ENCODE peak calls at places on chromosomes 4 and X, in ten cellular contexts. One of them, this sample, is unnamed.

GRCh38 chrX:79270401-79270800 is 96.7 kb downstream of the ITM2A start:
- DNase-seq in GM20000: peak
- DNase-seq in heart left ventricle: peak
- DNase-seq in PC-3: no peak
- DNase-seq in dorsolateral prefrontal cortex: no peak
- DNase-seq in coronary artery: no peak
- DNase-seq in adrenal gland: no peak
- DNase-seq in glutamatergic neuron: peak
- DNase-seq in A549: no peak
- DNase-seq in fibroblast of the aortic adventitia: no peak
- DNase-seq in this sample: no peak

GRCh38 chr4:54659213-54660144 is 1.7 kb downstream of the KIT start:
- DNase-seq in glutamatergic neuron: no peak
- DNase-seq in fibroblast of the aortic adventitia: peak
- DNase-seq in PC-3: no peak
- DNase-seq in coronary artery: no peak
- DNase-seq in GM20000: peak
- DNase-seq in dorsolateral prefrontal cortex: no peak
- DNase-seq in heart left ventricle: no peak
- DNase-seq in adrenal gland: no peak
- DNase-seq in A549: no peak
- DNase-seq in this sample: no peak

GRCh38 chr4:101292901-101293300 is 54.4 kb downstream of the PPP3CA start:
- DNase-seq in dorsolateral prefrontal cortex: no peak
- DNase-seq in glutamatergic neuron: no peak
- DNase-seq in adrenal gland: no peak
- DNase-seq in heart left ventricle: no peak
- DNase-seq in coronary artery: no peak
- DNase-seq in PC-3: no peak
- DNase-seq in fibroblast of the aortic adventitia: peak
- DNase-seq in GM20000: no peak
- DNase-seq in A549: no peak
- DNase-seq in this sample: no peak

GRCh38 chr4:119106036-119107000 is 29.3 kb upstream of the MYOZ2 start:
- DNase-seq in fibroblast of the aortic adventitia: no peak
- DNase-seq in dorsolateral prefrontal cortex: no peak
- DNase-seq in GM20000: no peak
- DNase-seq in heart left ventricle: no peak
- DNase-seq in PC-3: peak
- DNase-seq in coronary artery: no peak
- DNase-seq in glutamatergic neuron: no peak
- DNase-seq in adrenal gland: no peak
- DNase-seq in A549: no peak
- DNase-seq in this sample: no peak

GRCh38 chrX:136629084-136629750 is 18.7 kb upstream of the CD40LG start:
- DNase-seq in GM20000: no peak
- DNase-seq in coronary artery: no peak
- DNase-seq in adrenal gland: no peak
- DNase-seq in A549: no peak
- DNase-seq in heart left ventricle: no peak
- DNase-seq in glutamatergic neuron: no peak
- DNase-seq in fibroblast of the aortic adventitia: no peak
- DNase-seq in dorsolateral prefrontal cortex: no peak
- DNase-seq in PC-3: no peak
- DNase-seq in this sample: no peak

GRCh38 chr4:151804821-151805220 is 44.0 kb upstream of the GATB start:
- DNase-seq in coronary artery: no peak
- DNase-seq in heart left ventricle: no peak
- DNase-seq in A549: no peak
- DNase-seq in fibroblast of the aortic adventitia: no peak
- DNase-seq in PC-3: no peak
- DNase-seq in GM20000: no peak
- DNase-seq in glutamatergic neuron: no peak
- DNase-seq in dorsolateral prefrontal cortex: no peak
- DNase-seq in adrenal gland: no peak
- DNase-seq in this sample: no peak

GRCh38 chr4:17667653-17668201 is 53.3 kb downstream of the MED28 start:
- DNase-seq in PC-3: no peak
- DNase-seq in adrenal gland: no peak
- DNase-seq in dorsolateral prefrontal cortex: no peak
- DNase-seq in fibroblast of the aortic adventitia: no peak
- DNase-seq in coronary artery: peak
- DNase-seq in heart left ventricle: no peak
- DNase-seq in A549: no peak
- DNase-seq in GM20000: no peak
- DNase-seq in glutamatergic neuron: no peak
- DNase-seq in this sample: peak

GRCh38 chr4:123783936-123784335 is 387.3 kb downstream of the SPRY1 start:
- DNase-seq in glutamatergic neuron: no peak
- DNase-seq in coronary artery: no peak
- DNase-seq in heart left ventricle: no peak
- DNase-seq in GM20000: no peak
- DNase-seq in A549: no peak
- DNase-seq in PC-3: peak
- DNase-seq in adrenal gland: no peak
- DNase-seq in dorsolateral prefrontal cortex: no peak
- DNase-seq in fibroblast of the aortic adventitia: no peak
- DNase-seq in this sample: no peak

GRCh38 chrX:104137496-104137895 is 19.3 kb downstream of the SLC25A53 start:
- DNase-seq in dorsolateral prefrontal cortex: no peak
- DNase-seq in fibroblast of the aortic adventitia: peak
- DNase-seq in PC-3: peak
- DNase-seq in glutamatergic neuron: no peak
- DNase-seq in A549: no peak
- DNase-seq in GM20000: no peak
- DNase-seq in coronary artery: no peak
- DNase-seq in heart left ventricle: no peak
- DNase-seq in adrenal gland: no peak
- DNase-seq in this sample: no peak

GRCh38 chr4:148354186-148354585 is 88.0 kb downstream of the NR3C2 start:
- DNase-seq in GM20000: no peak
- DNase-seq in dorsolateral prefrontal cortex: no peak
- DNase-seq in coronary artery: no peak
- DNase-seq in adrenal gland: no peak
- DNase-seq in fibroblast of the aortic adventitia: no peak
- DNase-seq in PC-3: no peak
- DNase-seq in heart left ventricle: no peak
- DNase-seq in glutamatergic neuron: no peak
- DNase-seq in A549: no peak
- DNase-seq in this sample: no peak

GRCh38 chr4:4992833-4993232 is 26.4 kb downstream of the CYTL1 start:
- DNase-seq in dorsolateral prefrontal cortex: no peak
- DNase-seq in fibroblast of the aortic adventitia: no peak
- DNase-seq in glutamatergic neuron: no peak
- DNase-seq in GM20000: no peak
- DNase-seq in heart left ventricle: no peak
- DNase-seq in PC-3: no peak
- DNase-seq in A549: no peak
- DNase-seq in adrenal gland: no peak
- DNase-seq in coronary artery: no peak
- DNase-seq in this sample: no peak

GRCh38 chr4:4991541-4992099 is 27.6 kb downstream of the CYTL1 start:
- DNase-seq in fibroblast of the aortic adventitia: no peak
- DNase-seq in A549: no peak
- DNase-seq in heart left ventricle: no peak
- DNase-seq in glutamatergic neuron: no peak
- DNase-seq in GM20000: no peak
- DNase-seq in PC-3: no peak
- DNase-seq in coronary artery: no peak
- DNase-seq in adrenal gland: no peak
- DNase-seq in dorsolateral prefrontal cortex: no peak
- DNase-seq in this sample: no peak

GRCh38 chr4:4989083-4989622 is 30.1 kb downstream of the CYTL1 start:
- DNase-seq in GM20000: no peak
- DNase-seq in glutamatergic neuron: no peak
- DNase-seq in heart left ventricle: no peak
- DNase-seq in adrenal gland: no peak
- DNase-seq in PC-3: no peak
- DNase-seq in fibroblast of the aortic adventitia: no peak
- DNase-seq in A549: no peak
- DNase-seq in coronary artery: no peak
- DNase-seq in dorsolateral prefrontal cortex: no peak
- DNase-seq in this sample: no peak

GRCh38 chr4:4990329-4990728 is 28.9 kb downstream of the CYTL1 start:
- DNase-seq in A549: no peak
- DNase-seq in PC-3: no peak
- DNase-seq in glutamatergic neuron: no peak
- DNase-seq in dorsolateral prefrontal cortex: no peak
- DNase-seq in GM20000: no peak
- DNase-seq in coronary artery: no peak
- DNase-seq in heart left ventricle: no peak
- DNase-seq in fibroblast of the aortic adventitia: peak
- DNase-seq in adrenal gland: no peak
- DNase-seq in this sample: peak

GRCh38 chr4:4990857-4991540 is 28.3 kb downstream of the CYTL1 start:
- DNase-seq in dorsolateral prefrontal cortex: no peak
- DNase-seq in coronary artery: peak
- DNase-seq in PC-3: peak
- DNase-seq in adrenal gland: peak
- DNase-seq in A549: peak
- DNase-seq in heart left ventricle: peak
- DNase-seq in fibroblast of the aortic adventitia: peak
- DNase-seq in glutamatergic neuron: no peak
- DNase-seq in GM20000: no peak
- DNase-seq in this sample: no peak
- TF ChIP-seq CTCF in dorsolateral prefrontal cortex: no peak
- TF ChIP-seq CTCF in coronary artery: no peak
- TF ChIP-seq CTCF in PC-3: no peak
- TF ChIP-seq CTCF in adrenal gland: no peak
- TF ChIP-seq CTCF in A549: no peak
- TF ChIP-seq CTCF in heart left ventricle: no peak
- TF ChIP-seq CTCF in fibroblast of the aortic adventitia: peak
- TF ChIP-seq CTCF in glutamatergic neuron: no peak
- TF ChIP-seq CTCF in GM20000: no peak
- TF ChIP-seq CTCF in this sample: no peak

GRCh38 chr4:140372607-140373327 is 679 bp upstream of the SCOC start:
- DNase-seq in coronary artery: no peak
- DNase-seq in glutamatergic neuron: no peak
- DNase-seq in GM20000: peak
- DNase-seq in PC-3: peak
- DNase-seq in A549: peak
- DNase-seq in fibroblast of the aortic adventitia: peak
- DNase-seq in dorsolateral prefrontal cortex: no peak
- DNase-seq in heart left ventricle: no peak
- DNase-seq in adrenal gland: peak
- DNase-seq in this sample: no peak
- TF ChIP-seq CTCF in coronary artery: no peak
- TF ChIP-seq CTCF in glutamatergic neuron: no peak
- TF ChIP-seq CTCF in GM20000: no peak
- TF ChIP-seq CTCF in PC-3: no peak
- TF ChIP-seq CTCF in A549: no peak
- TF ChIP-seq CTCF in fibroblast of the aortic adventitia: peak
- TF ChIP-seq CTCF in dorsolateral prefrontal cortex: no peak
- TF ChIP-seq CTCF in heart left ventricle: peak
- TF ChIP-seq CTCF in adrenal gland: peak
- TF ChIP-seq CTCF in this sample: peak

DNA sequence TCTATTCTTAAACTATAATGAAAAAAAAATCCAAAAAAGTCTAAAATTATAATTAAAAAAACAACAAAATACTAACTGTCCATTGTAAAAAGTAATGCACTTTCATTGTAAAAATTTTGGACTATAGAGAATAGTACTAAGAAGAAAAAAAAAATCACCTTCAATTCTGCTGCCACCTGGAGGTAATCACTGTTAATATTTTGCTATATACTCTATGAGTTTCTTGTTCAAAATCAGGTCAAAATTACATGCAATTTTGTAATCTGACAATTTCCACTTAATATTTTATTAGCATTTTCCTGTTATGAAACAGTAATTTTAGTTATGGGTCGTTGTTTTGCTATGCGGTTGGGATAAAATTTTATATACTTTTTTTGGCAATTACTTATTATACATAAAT is 62.0 kb downstream of the HTT start:
- DNase-seq in GM20000: no peak
- DNase-seq in fibroblast of the aortic adventitia: peak
- DNase-seq in coronary artery: no peak
- DNase-seq in PC-3: peak
- DNase-seq in glutamatergic neuron: no peak
- DNase-seq in dorsolateral prefrontal cortex: no peak
- DNase-seq in adrenal gland: no peak
- DNase-seq in heart left ventricle: no peak
- DNase-seq in A549: no peak
- DNase-seq in this sample: no peak
- TF ChIP-seq CTCF in GM20000: no peak
- TF ChIP-seq CTCF in fibroblast of the aortic adventitia: peak
- TF ChIP-seq CTCF in coronary artery: no peak
- TF ChIP-seq CTCF in PC-3: peak
- TF ChIP-seq CTCF in glutamatergic neuron: peak
- TF ChIP-seq CTCF in dorsolateral prefrontal cortex: peak
- TF ChIP-seq CTCF in adrenal gland: peak
- TF ChIP-seq CTCF in heart left ventricle: peak
- TF ChIP-seq CTCF in A549: peak
- TF ChIP-seq CTCF in this sample: peak

GRCh38 chr4:42278709-42279324 is 118.5 kb upstream of the SHISA3 start:
- DNase-seq in PC-3: no peak
- DNase-seq in adrenal gland: no peak
- DNase-seq in fibroblast of the aortic adventitia: no peak
- DNase-seq in coronary artery: no peak
- DNase-seq in dorsolateral prefrontal cortex: no peak
- DNase-seq in glutamatergic neuron: no peak
- DNase-seq in A549: no peak
- DNase-seq in GM20000: peak
- DNase-seq in heart left ventricle: no peak
- DNase-seq in this sample: no peak
- TF ChIP-seq CTCF in PC-3: no peak
- TF ChIP-seq CTCF in adrenal gland: no peak
- TF ChIP-seq CTCF in fibroblast of the aortic adventitia: no peak
- TF ChIP-seq CTCF in coronary artery: no peak
- TF ChIP-seq CTCF in dorsolateral prefrontal cortex: no peak
- TF ChIP-seq CTCF in glutamatergic neuron: no peak
- TF ChIP-seq CTCF in A549: no peak
- TF ChIP-seq CTCF in GM20000: no peak
- TF ChIP-seq CTCF in heart left ventricle: no peak
- TF ChIP-seq CTCF in this sample: no peak

GRCh38 chr4:61882381-61882780 is 682.3 kb downstream of the ADGRL3 start:
- DNase-seq in glutamatergic neuron: no peak
- DNase-seq in adrenal gland: no peak
- DNase-seq in dorsolateral prefrontal cortex: no peak
- DNase-seq in fibroblast of the aortic adventitia: no peak
- DNase-seq in coronary artery: no peak
- DNase-seq in GM20000: no peak
- DNase-seq in A549: no peak
- DNase-seq in PC-3: no peak
- DNase-seq in heart left ventricle: no peak
- DNase-seq in this sample: no peak

GRCh38 chr4:61872983-61873382 is 672.9 kb downstream of the ADGRL3 start:
- DNase-seq in adrenal gland: no peak
- DNase-seq in heart left ventricle: no peak
- DNase-seq in fibroblast of the aortic adventitia: no peak
- DNase-seq in A549: no peak
- DNase-seq in dorsolateral prefrontal cortex: no peak
- DNase-seq in PC-3: no peak
- DNase-seq in glutamatergic neuron: no peak
- DNase-seq in GM20000: no peak
- DNase-seq in coronary artery: no peak
- DNase-seq in this sample: no peak

GRCh38 chr4:61877893-61878292 is 677.8 kb downstream of the ADGRL3 start:
- DNase-seq in glutamatergic neuron: no peak
- DNase-seq in PC-3: no peak
- DNase-seq in adrenal gland: no peak
- DNase-seq in A549: no peak
- DNase-seq in fibroblast of the aortic adventitia: no peak
- DNase-seq in heart left ventricle: no peak
- DNase-seq in dorsolateral prefrontal cortex: no peak
- DNase-seq in GM20000: no peak
- DNase-seq in coronary artery: no peak
- DNase-seq in this sample: no peak
- TF ChIP-seq CTCF in glutamatergic neuron: no peak
- TF ChIP-seq CTCF in PC-3: no peak
- TF ChIP-seq CTCF in adrenal gland: no peak
- TF ChIP-seq CTCF in A549: no peak
- TF ChIP-seq CTCF in fibroblast of the aortic adventitia: no peak
- TF ChIP-seq CTCF in heart left ventricle: no peak
- TF ChIP-seq CTCF in dorsolateral prefrontal cortex: no peak
- TF ChIP-seq CTCF in GM20000: no peak
- TF ChIP-seq CTCF in coronary artery: no peak
- TF ChIP-seq CTCF in this sample: no peak